ENCODE peak calls at places on chromosomes 16 and 17, in seven cellular contexts. A is HCT116, U is H1, T is K562, B is GM12878, H is HepG2, M is SK-N-SH. P is an unnamed sample.

GRCh38 chr17:81011951-81012350 is 20.3 kb downstream of the CHMP6 start:
- DNase-seq in T (no peak), A (no peak), U (no peak), H (peak), M (no peak), B (no peak), P (no peak)

GRCh38 chr17:80889897-80890550 is 101.6 kb upstream of the CHMP6 start:
- DNase-seq in B (no peak), M (no peak), U (no peak), T (no peak), H (no peak), A (no peak), P (no peak)

GRCh38 chr16:65547799-65548446 is 426.1 kb upstream of the CDH11 start:
- DNase-seq in H (no peak), M (peak), U (no peak), A (no peak), B (no peak), T (no peak), P (no peak)

GRCh38 chr17:45823598-45823997 is 21.1 kb upstream of the SPPL2C start:
- DNase-seq in M (no peak), B (no peak), U (no peak), A (no peak), T (no peak), H (no peak), P (no peak)

GRCh38 chr16:71188956-71189712 is 41.4 kb downstream of the HYDIN start:
- DNase-seq in H (no peak), A (no peak), U (no peak), T (no peak), M (no peak), B (no peak), P (no peak)

GRCh38 chr17:56658648-56659047 is 65.1 kb downstream of the NOG start:
- DNase-seq in T (no peak), B (no peak), U (no peak), M (no peak), H (no peak), A (no peak), P (no peak)

GRCh38 chr17:57999496-58000017 is 7.5 kb downstream of the SRSF1 start:
- DNase-seq in T (peak), A (peak), M (peak), B (peak), H (peak), U (no peak), P (no peak)

GRCh38 chr16:56641166-56641565 is 2.7 kb downstream of the MT1A start:
- DNase-seq in B (no peak), M (no peak), T (no peak), A (no peak), U (no peak), H (no peak), P (no peak)

GRCh38 chr16:84115919-84116719 is 623 bp downstream of the MBTPS1 start:
- DNase-seq in A (no peak), M (no peak), B (no peak), U (no peak), H (peak), T (peak), P (peak)

GRCh38 chr16:22692034-22692433 is 121.9 kb upstream of the HS3ST2 start:
- DNase-seq in U (no peak), M (no peak), T (no peak), B (no peak), H (no peak), A (no peak), P (no peak)

GRCh38 chr17:32586666-32587065 is 99.9 kb downstream of the CDK5R1 start:
- DNase-seq in A (no peak), U (no peak), M (no peak), H (no peak), T (no peak), B (no peak), P (no peak)

GRCh38 chr16:1749152-1750117 is 21.9 kb downstream of the NME3 start:
- DNase-seq in U (no peak), B (no peak), M (no peak), H (no peak), T (no peak), A (no peak), P (no peak)

GRCh38 chr16:28193530-28194423 is 18.0 kb downstream of the XPO6 start:
- DNase-seq in B (no peak), M (no peak), H (no peak), A (no peak), U (no peak), T (no peak), P (no peak)

GRCh38 chr17:55726440-55726839 is 3.8 kb upstream of the TMEM100 start:
- DNase-seq in A (no peak), M (peak), H (no peak), U (no peak), T (no peak), B (no peak), P (no peak)

GRCh38 chr17:79791354-79792123 is 5.3 kb downstream of the CBX8 start:
- DNase-seq in A (no peak), H (no peak), M (peak), T (no peak), U (no peak), B (no peak), P (no peak)

GRCh38 chr17:46089389-46089965 is 90.4 kb downstream of the STH start:
- DNase-seq in U (no peak), M (no peak), H (no peak), A (no peak), T (no peak), B (no peak), P (no peak)

GRCh38 chr16:27322858-27323780 is 9.3 kb downstream of the IL4R start:
- DNase-seq in H (peak), A (no peak), U (no peak), B (no peak), T (no peak), M (no peak), P (peak)

GRCh38 chr16:12063004-12063395 is 86.5 kb downstream of the SNX29 start:
- DNase-seq in T (no peak), B (no peak), H (no peak), M (no peak), A (no peak), U (no peak), P (no peak)

DNA sequence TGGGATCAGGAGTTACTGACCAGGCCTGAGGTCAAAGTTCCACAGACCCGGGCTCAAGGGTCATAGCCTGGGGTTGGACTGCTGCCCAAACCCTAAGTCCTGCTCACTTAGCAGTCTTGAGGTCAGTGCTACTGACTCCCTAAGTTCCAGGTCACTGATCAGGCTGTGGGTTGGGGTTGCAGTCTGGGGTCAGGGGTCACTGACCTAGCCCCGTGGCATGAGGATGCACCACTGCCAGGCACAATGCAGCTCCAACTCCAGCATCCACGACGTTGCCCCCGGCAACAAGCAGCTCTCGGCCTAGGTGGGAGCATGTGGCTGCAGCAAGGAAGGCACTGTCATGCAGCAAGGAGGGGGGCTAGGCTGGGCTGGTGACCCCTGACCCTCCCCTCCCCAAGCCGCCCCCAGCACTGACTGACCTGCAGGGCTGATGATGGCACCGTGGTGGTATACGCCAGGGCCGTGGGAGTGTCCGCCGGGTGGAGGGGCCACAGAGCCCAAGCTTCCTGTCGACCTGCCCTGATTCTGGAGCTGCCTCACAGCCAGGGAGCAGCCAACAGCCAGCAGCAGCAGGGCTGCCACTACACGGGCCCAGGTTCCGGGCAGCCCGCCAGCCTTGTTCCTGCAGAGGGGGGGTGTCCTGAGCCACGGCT is 1.1 kb downstream of the GGT6 start:
- DNase-seq in B (no peak), A (no peak), H (no peak), M (no peak), T (no peak), U (no peak), P (no peak)
- TF ChIP-seq JUND in B (no peak), A (no peak), H (no peak), M (no peak), T (no peak), U (no peak), P (no peak)

GRCh38 chr17:41490022-41490421 is 312 bp upstream of the KRT36 start:
- DNase-seq in T (no peak), A (no peak), U (no peak), B (no peak), H (no peak), M (no peak), P (no peak)

GRCh38 chr17:41490620-41491019 is 910 bp upstream of the KRT36 start:
- DNase-seq in T (no peak), B (no peak), M (no peak), H (no peak), A (no peak), U (no peak), P (no peak)

GRCh38 chr17:41491476-41491875 is 1.8 kb upstream of the KRT36 start:
- DNase-seq in H (no peak), M (no peak), U (no peak), A (no peak), T (no peak), B (no peak), P (no peak)

GRCh38 chr17:41486809-41487530 is 2.7 kb downstream of the KRT36 start:
- DNase-seq in B (no peak), H (peak), T (peak), M (peak), U (peak), A (no peak), P (no peak)

DNA sequence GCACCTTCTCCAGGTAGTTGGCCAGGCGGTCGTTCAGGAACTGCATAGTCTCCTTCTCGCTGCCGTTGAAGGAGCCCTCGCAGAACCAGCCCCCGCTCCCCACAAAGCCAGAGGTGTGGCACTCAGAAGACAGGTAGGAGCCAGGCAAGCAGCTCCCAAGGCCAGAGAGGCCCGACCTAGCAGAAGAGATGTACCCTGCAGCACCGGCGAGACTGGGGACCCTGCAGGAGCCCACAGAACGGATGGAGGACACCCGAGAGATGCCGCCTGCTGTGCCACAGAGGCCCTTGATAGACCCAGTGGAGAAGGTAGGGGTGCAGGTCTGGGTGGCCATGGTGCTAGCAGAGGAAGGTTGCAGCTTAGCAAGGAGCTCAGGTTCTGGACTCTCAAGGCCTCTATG is at the start of gene KRT36:
- DNase-seq in M (no peak), U (no peak), B (no peak), T (no peak), A (no peak), H (no peak), P (no peak)
- TF ChIP-seq JUND in M (no peak), U (no peak), B (no peak), T (no peak), A (no peak), H (no peak), P (no peak)

DNA sequence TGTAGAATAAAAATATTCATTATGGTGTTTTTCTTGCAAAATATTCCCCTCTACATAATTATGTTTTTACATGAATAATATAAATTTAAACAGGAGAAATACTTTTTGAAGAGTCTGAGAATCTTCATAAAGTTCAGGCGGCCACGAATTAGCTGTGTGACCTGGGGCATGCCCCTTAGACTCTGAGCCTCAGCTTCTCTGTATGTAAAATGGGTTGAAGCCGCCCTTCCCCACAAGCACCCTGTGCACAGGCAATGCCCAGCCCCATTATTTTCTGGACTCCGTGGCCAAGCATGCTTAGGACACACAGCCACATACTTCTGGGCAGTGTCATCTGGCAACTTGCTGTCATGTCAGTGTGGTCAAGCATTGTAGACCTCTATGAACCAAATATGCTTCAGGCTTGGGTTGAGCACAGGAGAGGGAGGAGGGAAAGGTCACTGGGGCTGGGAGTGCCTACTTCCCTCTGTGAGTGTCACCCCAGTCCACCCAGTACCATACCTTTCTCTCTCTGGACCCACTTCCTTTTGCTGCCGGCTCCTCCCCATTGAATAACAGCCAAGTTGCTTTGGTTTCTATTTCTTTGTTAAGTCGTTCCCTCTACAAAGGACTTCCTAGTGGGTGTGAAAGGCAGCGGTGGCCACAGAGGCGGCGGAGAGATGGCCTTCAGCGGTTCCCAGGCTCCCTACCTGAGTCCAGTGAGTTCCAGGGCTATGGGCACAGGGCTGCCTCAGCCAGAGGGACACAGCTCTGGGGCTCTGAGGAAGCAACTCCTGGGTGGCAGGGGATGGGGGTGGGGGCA is at the start of gene LGALS9:
- DNase-seq in T (no peak), B (peak), U (no peak), H (no peak), A (no peak), M (no peak), P (peak)
- TF ChIP-seq JUND in T (no peak), B (no peak), U (no peak), H (no peak), A (no peak), M (no peak), P (no peak)

GRCh38 chr16:50495673-50496072 is 52.5 kb upstream of the NKD1 start:
- DNase-seq in M (no peak), H (no peak), B (no peak), A (no peak), T (no peak), U (no peak), P (no peak)

GRCh38 chr16:50498756-50499155 is 49.4 kb upstream of the NKD1 start:
- DNase-seq in A (no peak), M (no peak), U (no peak), H (no peak), B (no peak), T (no peak), P (no peak)

GRCh38 chr16:50499254-50499653 is 48.9 kb upstream of the NKD1 start:
- DNase-seq in H (no peak), M (no peak), A (no peak), T (no peak), B (no peak), U (no peak), P (no peak)

GRCh38 chr16:50496990-50497389 is 51.2 kb upstream of the NKD1 start:
- DNase-seq in A (no peak), U (no peak), T (no peak), H (no peak), M (no peak), B (no peak), P (no peak)

DNA sequence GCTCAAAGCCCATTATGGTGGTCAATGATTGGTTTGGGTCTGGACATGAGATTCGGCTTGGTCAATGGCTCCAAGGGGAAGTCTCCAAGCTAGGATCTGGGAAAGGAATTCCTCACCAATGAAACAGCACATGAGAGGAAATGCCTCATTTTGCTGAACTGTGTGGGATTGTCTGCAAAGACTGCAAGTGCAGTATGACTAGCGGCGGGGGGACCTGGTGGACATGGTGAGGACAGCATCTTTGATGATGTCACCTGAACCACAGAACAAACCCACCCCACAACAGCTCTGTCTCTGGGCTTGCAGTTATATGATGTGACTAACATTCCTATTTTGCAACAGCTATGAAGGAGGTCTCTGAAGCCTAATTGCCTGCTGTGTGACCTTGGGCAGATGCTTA is 50.6 kb upstream of the NKD1 start:
- DNase-seq in T (no peak), A (no peak), B (no peak), U (no peak), H (peak), M (no peak), P (no peak)
- TF ChIP-seq JUND in T (no peak), A (no peak), B (no peak), U (no peak), H (no peak), M (no peak), P (no peak)

GRCh38 chr16:35188288-35189155 is 1729.1 kb downstream of the TP53TG3F start:
- DNase-seq in H (peak), M (peak), B (no peak), A (no peak), T (peak), U (no peak), P (no peak)
- TF ChIP-seq JUND in H (no peak), M (no peak), B (no peak), A (no peak), T (no peak), U (no peak), P (no peak)

GRCh38 chr17:4972322-4972721 is 4.7 kb upstream of the SPAG7 start:
- DNase-seq in B (no peak), A (no peak), H (no peak), M (no peak), T (no peak), U (no peak), P (no peak)
- TF ChIP-seq JUND in B (no peak), A (no peak), H (no peak), M (no peak), T (no peak), U (no peak), P (no peak)

GRCh38 chr17:77130521-77130920 is 10.2 kb upstream of the SEC14L1 start:
- DNase-seq in U (no peak), H (no peak), A (no peak), M (no peak), B (no peak), T (no peak), P (no peak)
- TF ChIP-seq JUND in U (no peak), H (no peak), A (no peak), M (no peak), B (no peak), T (no peak), P (no peak)

DNA sequence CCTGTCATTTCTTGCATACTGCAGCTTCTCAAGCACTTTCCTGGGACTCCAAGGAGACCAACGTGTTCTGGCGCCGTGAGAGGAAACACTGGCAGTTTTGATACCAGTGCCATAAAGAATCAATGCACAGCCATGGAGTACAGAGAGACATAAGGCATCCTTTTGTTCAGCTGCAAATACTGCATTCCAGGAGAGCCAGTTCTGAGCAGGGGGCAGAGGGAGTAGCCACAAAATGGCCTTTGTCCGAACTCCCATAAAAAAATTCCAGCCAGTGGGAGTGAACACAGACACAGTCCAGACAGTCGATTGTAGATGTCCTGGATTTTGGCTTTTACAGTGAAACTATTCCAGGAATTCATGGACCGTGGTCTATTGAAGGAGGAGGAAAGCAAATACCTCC is 36.2 kb upstream of the TEKT3 start:
- DNase-seq in H (peak), A (peak), T (no peak), M (no peak), U (no peak), B (no peak), P (peak)
- TF ChIP-seq JUND in H (no peak), A (no peak), T (no peak), M (no peak), U (no peak), B (no peak), P (no peak)

DNA sequence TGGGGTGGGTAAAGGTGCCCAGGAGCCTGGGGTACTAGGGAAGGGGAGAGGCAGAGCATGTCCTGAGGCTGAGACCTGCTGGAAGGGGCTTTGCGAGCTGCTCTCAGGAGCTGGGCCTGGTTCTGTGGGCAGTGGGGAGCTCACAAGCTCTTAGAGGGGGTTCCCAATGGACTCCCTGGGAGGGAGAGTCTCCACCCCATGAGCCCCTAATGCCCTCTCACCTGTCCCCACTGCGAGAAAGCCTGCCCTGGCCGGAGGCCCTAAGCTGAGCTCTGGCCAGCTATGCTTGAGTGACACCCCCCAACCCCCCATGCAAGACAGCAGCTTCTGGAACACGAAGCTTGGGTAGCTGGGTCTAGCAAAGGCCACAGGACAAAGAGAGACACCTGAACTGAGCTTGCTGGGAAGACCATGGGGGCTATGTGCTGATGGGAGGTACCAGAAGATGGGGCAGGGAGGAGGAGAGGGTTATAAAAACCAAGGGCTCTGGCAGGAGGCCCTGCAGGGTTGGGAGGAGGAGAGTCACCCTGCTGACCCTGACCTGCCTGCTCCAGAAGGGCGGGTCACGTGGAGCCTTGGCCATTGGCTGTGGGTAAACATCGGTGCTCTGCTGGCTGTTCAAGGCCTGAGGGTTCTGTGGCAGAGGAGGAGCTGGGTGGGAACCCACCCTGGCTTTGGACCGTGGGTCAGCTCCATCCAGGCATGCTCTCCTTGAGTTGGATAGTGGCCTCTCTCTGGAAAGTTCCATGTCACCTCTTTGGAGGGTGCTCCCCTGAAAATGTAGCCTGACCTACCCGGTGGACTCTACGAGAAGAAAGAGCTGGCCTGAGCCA is 106.7 kb downstream of the RAB11FIP4 start:
- DNase-seq in B (no peak), U (no peak), A (no peak), H (peak), M (no peak), T (peak), P (no peak)
- TF ChIP-seq JUND in B (no peak), U (no peak), A (no peak), H (no peak), M (no peak), T (no peak), P (no peak)